ENCODE peak calls at places on chromosomes 4 and X, in eight cellular contexts. L is NCI-H1436; B is caudate nucleus; I is activated CD4-positive, CD25-positive, alpha-beta regulatory T cell; W is posterior vena cava; O is naive thymus-derived CD4-positive, alpha-beta T cell; S is stimulated activated CD4-positive, alpha-beta T cell treated with anti-CD3 and anti-CD28 coated beads, Interleukin-15, amount 100 ng/mL, for 1 hour; K is left ventricle myocardium inferior. A is an unnamed sample.

GRCh38 chrX:123698979-123699378 is 33.9 kb downstream of the THOC2 start:
- DNase-seq in L (no peak), B (no peak), I (no peak), W (no peak), O (no peak), S (no peak), K (no peak), A (no peak)

GRCh38 chr4:82851902-82852750 is 38.8 kb downstream of the SEC31A start:
- DNase-seq in L (peak; percentile 3), B (no peak), I (no peak), W (no peak), O (no peak), S (no peak), K (no peak), A (no peak)

GRCh38 chr4:8238061-8238511 is 31.5 kb upstream of the HTRA3 start:
- DNase-seq in L (no peak), B (no peak), I (no peak), W (no peak), O (no peak), S (no peak), K (no peak), A (no peak)

GRCh38 chrX:13520441-13520840 is 49.0 kb upstream of the EGFL6 start:
- DNase-seq in L (no peak), B (no peak), I (no peak), W (no peak), O (no peak), S (no peak), K (no peak), A (no peak)

GRCh38 chrX:84709987-84710386 is 207.7 kb upstream of the HDX start:
- DNase-seq in L (no peak), B (no peak), I (no peak), W (no peak), O (no peak), S (no peak), K (no peak), A (no peak)

GRCh38 chrX:131262738-131263679 is 26.1 kb downstream of the IGSF1 start:
- DNase-seq in L (peak; percentile 0), B (no peak), I (no peak), W (no peak), O (peak; percentile 20), S (no peak), K (no peak), A (no peak)

GRCh38 chrX:26511621-26512363 is 295.8 kb downstream of the MAGEB5 start:
- DNase-seq in L (no peak), B (no peak), I (no peak), W (no peak), O (no peak), S (no peak), K (no peak), A (no peak)

GRCh38 chr4:123994917-123995316 is 598.3 kb downstream of the SPRY1 start:
- DNase-seq in L (no peak), B (no peak), I (no peak), W (no peak), O (no peak), S (no peak), K (no peak), A (no peak)

GRCh38 chr4:188986271-188986689 is 847.0 kb downstream of the TRIML1 start:
- DNase-seq in L (no peak), B (no peak), I (no peak), W (no peak), O (no peak), S (no peak), K (no peak), A (no peak)

GRCh38 chr4:30770049-30770549 is 49.9 kb downstream of the PCDH7 start:
- DNase-seq in L (no peak), B (no peak), I (no peak), W (no peak), O (no peak), S (no peak), K (no peak), A (no peak)

GRCh38 chrX:130786030-130786429 is 117.0 kb downstream of the ENOX2 start:
- DNase-seq in L (no peak), B (no peak), I (no peak), W (no peak), O (no peak), S (no peak), K (no peak), A (no peak)

GRCh38 chr4:185573651-185574199 is 38.4 kb upstream of the PDLIM3 start:
- DNase-seq in L (no peak), B (no peak), I (no peak), W (peak; percentile 82), O (no peak), S (no peak), K (no peak), A (peak; percentile 72)

GRCh38 chr4:91488946-91489345 is 814.8 kb upstream of the GRID2 start:
- DNase-seq in L (no peak), B (no peak), I (no peak), W (no peak), O (no peak), S (no peak), K (no peak), A (no peak)

GRCh38 chr4:5211274-5211852 is 160.1 kb downstream of the STK32B start:
- DNase-seq in L (no peak), B (no peak), I (no peak), W (no peak), O (no peak), S (no peak), K (no peak), A (no peak)

GRCh38 chr4:77776182-77777134 is 42.7 kb downstream of the CNOT6L start:
- DNase-seq in L (no peak), B (no peak), I (no peak), W (no peak), O (no peak), S (no peak), K (no peak), A (no peak)

GRCh38 chr4:147550626-147551250 is 66.5 kb upstream of the TMEM184C start:
- DNase-seq in L (no peak), B (no peak), I (no peak), W (no peak), O (no peak), S (no peak), K (no peak), A (no peak)

GRCh38 chr4:52914051-52914605 is 52.0 kb downstream of the RASL11B start:
- DNase-seq in L (no peak), B (no peak), I (no peak), W (no peak), O (no peak), S (no peak), K (no peak), A (no peak)

GRCh38 chr4:53702334-53703266 is 111.3 kb upstream of the LNX1 start:
- DNase-seq in L (peak; percentile 33), B (peak; percentile 24), I (no peak), W (peak; percentile 94), O (no peak), S (no peak), K (peak; percentile 89), A (peak; percentile 91)

GRCh38 chrX:47748576-47748975 is 88.1 kb upstream of the ZNF81 start:
- DNase-seq in L (no peak), B (no peak), I (no peak), W (no peak), O (no peak), S (no peak), K (no peak), A (no peak)

GRCh38 chrX:3443186-3443585 is 96.7 kb upstream of the MXRA5 start:
- DNase-seq in L (no peak), B (no peak), I (no peak), W (no peak), O (no peak), S (no peak), K (no peak), A (no peak)

GRCh38 chr4:122666527-122667245 is 45.8 kb upstream of the IL21 start:
- DNase-seq in L (no peak), B (no peak), I (no peak), W (no peak), O (no peak), S (no peak), K (no peak), A (no peak)

GRCh38 chr4:77023920-77024319 is 51.9 kb downstream of the CCNI start:
- DNase-seq in L (no peak), B (no peak), I (no peak), W (no peak), O (no peak), S (no peak), K (no peak), A (no peak)

GRCh38 chr4:54695359-54696149 is 37.8 kb downstream of the KIT start:
- DNase-seq in L (no peak), B (no peak), I (no peak), W (no peak), O (no peak), S (no peak), K (no peak), A (no peak)

GRCh38 chrX:69045616-69046345 is 119.5 kb downstream of the PJA1 start:
- DNase-seq in L (no peak), B (no peak), I (no peak), W (peak; percentile 42), O (no peak), S (no peak), K (no peak), A (no peak)

GRCh38 chr4:2266181-2266580 is 4.3 kb upstream of the MXD4 start:
- DNase-seq in L (no peak), B (no peak), I (no peak), W (no peak), O (no peak), S (no peak), K (peak; percentile 85), A (peak; percentile 78)

GRCh38 chrX:3046253-3046909 is 5.1 kb downstream of the ARSF start:
- DNase-seq in L (no peak), B (no peak), I (no peak), W (no peak), O (no peak), S (no peak), K (no peak), A (no peak)

GRCh38 chr4:139246166-139246565 is 33.9 kb downstream of the MGARP start:
- DNase-seq in L (no peak), B (no peak), I (no peak), W (no peak), O (no peak), S (no peak), K (no peak), A (no peak)

GRCh38 chrX:13119386-13119785 is 75.0 kb upstream of the FAM9C start:
- DNase-seq in L (no peak), B (no peak), I (no peak), W (no peak), O (no peak), S (no peak), K (no peak), A (no peak)

GRCh38 chrX:42973321-42973720 is 195.4 kb upstream of the PPP1R2C start:
- DNase-seq in L (no peak), B (no peak), I (no peak), W (no peak), O (no peak), S (no peak), K (no peak), A (no peak)

GRCh38 chr4:151430737-151431457 is 21.9 kb downstream of the FHIP1A start:
- DNase-seq in L (no peak), B (no peak), I (no peak), W (no peak), O (no peak), S (no peak), K (no peak), A (no peak)

GRCh38 chrX:126165721-126166401 is at the start of gene DCAF12L2:
- DNase-seq in L (no peak), B (no peak), I (no peak), W (peak; percentile 76), O (no peak), S (no peak), K (peak; percentile 13), A (peak; percentile 21)

GRCh38 chrX:45851434-45851991 is 650.8 kb upstream of the DIPK2B start:
- DNase-seq in L (no peak), B (no peak), I (no peak), W (no peak), O (peak; percentile 75), S (peak; percentile 3), K (no peak), A (peak; percentile 26)

GRCh38 chr4:159374749-159375535 is 272.1 kb downstream of the RAPGEF2 start:
- DNase-seq in L (no peak), B (no peak), I (no peak), W (no peak), O (no peak), S (no peak), K (no peak), A (no peak)

A was measured in left cardiac atrium.